ENCODE peak calls at places on chromosomes 3 and 15, in five cellular contexts. P, S, L, X and Z are unnamed samples.

GRCh38 chr3:194773216-194773615 is 87.5 kb downstream of the FAM43A start:
- DNase-seq in P (no peak), S (no peak), L (no peak), X (no peak), Z (peak; percentile 41)

GRCh38 chr3:141279074-141279945 is 47.7 kb downstream of the PXYLP1 start:
- DNase-seq in P (no peak), S (peak; percentile 50), L (peak; percentile 11), X (no peak), Z (no peak)

GRCh38 chr3:123341871-123342630 is 106.8 kb downstream of the ADCY5 start:
- DNase-seq in P (no peak), S (no peak), L (no peak), X (no peak), Z (no peak)

GRCh38 chr3:52521488-52521824 is 12.2 kb downstream of the NT5DC2 start:
- DNase-seq in P (no peak), S (no peak), L (no peak), X (no peak), Z (no peak)

GRCh38 chr3:156761007-156761406 is 65.1 kb upstream of the LEKR1 start:
- DNase-seq in P (no peak), S (no peak), L (no peak), X (no peak), Z (no peak)

GRCh38 chr3:50830451-50830850 is 155.7 kb downstream of the DOCK3 start:
- DNase-seq in P (no peak), S (no peak), L (no peak), X (no peak), Z (no peak)

GRCh38 chr15:66834863-66835557 is 133.0 kb downstream of the SMAD6 start:
- DNase-seq in P (no peak), S (no peak), L (no peak), X (no peak), Z (no peak)

GRCh38 chr15:90422043-90422442 is 34.0 kb downstream of the IQGAP1 start:
- DNase-seq in P (no peak), S (no peak), L (no peak), X (no peak), Z (no peak)

GRCh38 chr3:61632568-61633175 is 71.3 kb downstream of the PTPRG start:
- DNase-seq in P (no peak), S (no peak), L (no peak), X (no peak), Z (no peak)

GRCh38 chr15:75671684-75672083 is 24.0 kb downstream of the SNX33 start:
- DNase-seq in P (no peak), S (no peak), L (no peak), X (no peak), Z (no peak)

GRCh38 chr15:63372018-63372705 is 9.5 kb downstream of the CA12 start:
- DNase-seq in P (no peak), S (peak; percentile 95), L (no peak), X (no peak), Z (no peak)

GRCh38 chr15:77608774-77609173 is 23.9 kb downstream of the LINGO1 start:
- DNase-seq in P (no peak), S (no peak), L (no peak), X (no peak), Z (no peak)

DNA sequence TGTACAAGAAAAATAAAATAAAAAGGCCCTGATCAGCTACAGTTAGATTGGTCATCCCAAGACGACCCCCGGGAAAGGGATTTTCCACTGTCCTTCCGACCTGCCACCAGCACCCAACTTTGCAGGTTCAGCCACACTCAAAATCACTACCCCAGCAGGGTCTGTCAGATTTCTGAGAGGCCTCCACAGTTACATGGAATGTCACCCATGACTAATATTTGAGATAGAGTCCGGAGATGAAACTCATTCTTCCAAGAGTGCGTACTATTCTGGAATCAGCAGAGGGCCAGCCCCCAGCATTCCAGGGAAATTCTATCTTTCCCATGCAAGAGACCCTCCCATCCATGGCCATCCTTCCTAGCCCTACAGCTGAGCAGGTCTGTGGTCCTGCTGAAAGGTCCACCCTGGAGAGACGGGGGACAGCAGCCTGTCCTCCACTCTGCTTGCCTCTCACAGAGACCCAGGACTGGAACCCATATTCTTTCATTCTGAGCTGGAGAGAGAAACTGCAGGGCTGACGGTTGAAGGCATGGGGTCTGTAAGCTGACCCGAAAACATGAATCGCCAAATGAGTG is 5.8 kb downstream of the LIPC start:
- DNase-seq in P (no peak), S (no peak), L (no peak), X (no peak), Z (no peak)
- H3K27ac ChIP-seq in P (no peak overlapping the region), S (peak overlapping the region; percentile 92), L (no peak overlapping the region), X (no peak overlapping the region), Z (no peak overlapping the region)

DNA sequence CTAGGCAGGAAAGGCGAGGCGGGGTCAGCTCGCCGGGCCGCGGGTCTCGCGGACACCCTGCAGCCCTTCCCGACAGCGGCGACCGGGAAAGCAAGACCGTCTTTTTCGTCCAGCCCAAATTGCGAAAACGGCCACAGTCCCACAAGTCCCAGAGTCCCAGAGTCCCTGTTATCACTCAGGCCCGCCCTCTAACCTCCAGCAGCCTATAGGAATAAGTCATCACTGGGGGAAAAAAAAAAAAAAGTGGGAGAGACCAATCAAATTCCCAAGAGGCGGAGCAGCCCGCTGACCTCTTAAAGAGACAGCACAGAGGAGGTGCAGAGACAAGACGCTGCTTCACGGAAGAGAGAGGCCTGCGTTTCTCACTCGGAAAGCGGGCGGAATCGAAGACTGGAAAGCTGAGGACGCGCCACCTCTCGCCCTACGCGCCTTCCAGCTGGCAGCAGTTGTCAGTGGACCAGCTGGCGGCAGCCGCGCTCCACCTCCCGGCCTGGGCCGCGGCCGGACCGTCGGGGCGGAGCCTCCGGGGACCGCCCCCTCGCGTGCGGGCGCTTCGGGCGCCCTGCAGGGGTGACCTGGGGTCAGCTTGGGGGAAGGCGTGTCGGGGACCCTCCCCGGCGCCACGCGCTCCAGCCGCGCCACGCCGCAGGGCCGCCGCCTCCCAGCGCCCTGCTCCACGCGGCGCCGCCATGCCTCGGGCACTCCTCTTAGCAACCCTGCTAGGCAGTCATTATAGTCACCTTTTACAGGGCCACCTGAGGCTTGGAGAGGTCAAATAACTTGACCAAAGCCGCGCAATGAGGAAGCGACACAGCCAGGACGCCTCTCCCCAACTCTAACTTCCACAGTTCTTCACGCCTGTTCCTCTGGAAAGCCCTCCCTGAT is at the start of gene TPRA1:
- DNase-seq in P (peak; percentile 89), S (peak; percentile 91), L (peak; percentile 94), X (peak; percentile 91), Z (peak; percentile 90)
- TF ChIP-seq POLR2A in P (no peak), S (peak; percentile 41), L (no peak), X (peak; percentile 12), Z (peak; percentile 43)

GRCh38 chr3:24142127-24142526 is 197.0 kb downstream of the NR1D2 start:
- DNase-seq in P (no peak), S (no peak), L (no peak), X (no peak), Z (no peak)
- H3K27ac ChIP-seq in P (no peak overlapping the region), S (no peak overlapping the region), L (no peak overlapping the region), X (no peak overlapping the region), Z (peak overlapping the region; percentile 71)

GRCh38 chr15:43370310-43370974 is 401 bp downstream of the ZSCAN29 start:
- DNase-seq in P (peak; percentile 28), S (no peak), L (no peak), X (no peak), Z (peak; percentile 22)
- TF ChIP-seq POLR2A in P (no peak), S (no peak), L (no peak), X (no peak), Z (no peak)

DNA sequence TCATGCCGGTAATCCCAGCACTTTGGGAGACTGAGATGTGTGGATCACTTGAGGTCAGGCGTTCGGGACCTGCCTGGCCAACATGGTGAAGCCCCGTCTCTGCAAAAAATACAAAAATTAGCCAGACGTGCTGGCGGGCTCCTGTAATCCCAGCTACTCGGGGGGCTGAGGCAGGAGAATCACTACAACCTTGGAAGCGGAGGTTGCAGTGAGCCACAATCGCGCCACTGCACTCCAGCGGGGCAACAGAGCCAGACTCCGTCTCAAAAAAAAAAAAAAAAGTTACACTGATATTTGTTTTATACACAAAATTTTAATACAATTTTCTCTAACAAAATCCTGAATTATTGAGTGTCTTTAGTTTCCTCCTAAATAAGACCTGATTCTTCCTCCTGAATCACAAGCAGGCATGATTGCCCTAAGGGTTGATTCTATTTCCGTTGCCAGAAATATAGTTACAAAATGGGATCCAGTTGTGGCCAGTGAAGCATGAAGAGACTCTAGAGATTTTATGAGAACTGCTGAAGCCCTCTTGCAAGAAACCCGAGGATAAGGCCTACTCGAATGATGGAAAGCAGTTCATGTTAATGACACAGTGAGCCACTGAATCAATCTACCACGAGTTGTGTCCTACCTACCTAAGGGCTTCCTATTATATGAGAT is 9.6 kb upstream of the SMARCC1 start:
- DNase-seq in P (no peak), S (no peak), L (no peak), X (no peak), Z (no peak)
- H3K27ac ChIP-seq in P (no peak overlapping the region), S (no peak overlapping the region), L (no peak overlapping the region), X (no peak overlapping the region), Z (no peak overlapping the region)

GRCh38 chr3:49610881-49611280 is 56.6 kb downstream of the BSN start:
- DNase-seq in P (no peak), S (no peak), L (no peak), X (no peak), Z (no peak)

GRCh38 chr3:49611291-49611690 is 57.0 kb downstream of the BSN start:
- DNase-seq in P (no peak), S (no peak), L (no peak), X (no peak), Z (no peak)

GRCh38 chr3:49607796-49608195 is 53.5 kb downstream of the BSN start:
- DNase-seq in P (peak; percentile 16), S (no peak), L (no peak), X (no peak), Z (no peak)

GRCh38 chr3:49609815-49610214 is 55.5 kb downstream of the BSN start:
- DNase-seq in P (no peak), S (no peak), L (no peak), X (no peak), Z (no peak)

DNA sequence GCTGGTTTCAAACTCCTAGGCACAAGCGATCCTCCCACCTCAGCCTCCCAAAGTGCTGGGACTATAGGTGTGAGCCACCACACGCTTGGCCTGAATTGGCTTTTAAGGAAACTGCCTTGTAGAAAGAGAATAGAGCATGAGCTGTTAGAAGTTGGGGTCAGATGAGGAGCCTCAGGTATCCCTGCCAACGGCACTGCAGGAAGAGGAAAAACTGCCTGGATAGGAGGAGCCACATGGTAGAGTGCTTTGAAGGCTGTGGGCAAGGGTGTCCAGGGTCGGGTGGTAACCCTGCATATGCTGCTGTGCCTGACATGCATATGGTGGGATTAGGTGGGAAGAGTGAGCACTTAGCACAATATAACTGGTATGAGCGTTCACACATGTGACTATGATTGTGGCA is 55.0 kb downstream of the BSN start:
- DNase-seq in P (peak; percentile 3), S (no peak), L (no peak), X (no peak), Z (no peak)
- TF ChIP-seq POLR2A in P (no peak), S (no peak), L (no peak), X (no peak), Z (no peak)

DNA sequence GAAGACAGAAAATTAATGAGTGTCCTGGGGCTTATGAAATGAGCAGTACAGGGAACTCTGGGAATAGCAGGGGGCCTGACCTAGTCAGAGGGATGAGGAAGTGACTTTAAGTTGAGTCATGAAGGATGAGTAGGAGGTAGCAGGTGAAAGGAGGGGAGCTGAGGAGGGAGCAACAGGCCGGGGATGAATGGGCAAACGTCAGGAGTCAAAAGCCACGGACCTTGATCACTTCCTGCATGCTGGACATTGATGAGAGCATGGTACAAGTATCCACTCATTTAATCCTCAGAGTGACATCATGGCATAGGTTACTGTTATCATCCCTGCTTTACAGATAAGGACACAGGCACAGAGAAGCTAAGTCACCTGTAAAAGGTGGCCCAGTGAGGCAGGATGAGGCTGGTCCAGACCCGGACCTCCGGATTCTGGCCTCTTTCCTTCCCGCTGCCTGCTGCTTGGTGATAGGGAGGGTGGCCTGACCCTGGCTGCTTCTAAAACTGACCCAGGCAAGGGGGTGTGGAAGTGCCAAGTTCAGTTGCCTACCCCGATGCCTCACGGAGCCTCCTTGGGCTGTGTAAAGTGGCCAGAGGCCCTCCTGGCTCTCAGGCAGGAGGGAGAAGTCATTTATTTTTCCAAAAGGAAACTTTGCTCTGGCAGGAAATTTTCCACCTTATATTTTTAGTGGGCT is 7.6 kb downstream of the CORO2B start:
- DNase-seq in P (no peak), S (peak; percentile 68), L (no peak), X (no peak), Z (no peak)
- H3K27ac ChIP-seq in P (no peak overlapping the region), S (peak overlapping the region; percentile 72), L (peak overlapping the region; percentile 80), X (no peak overlapping the region), Z (no peak overlapping the region)